ENCODE peak calls at places on chromosomes 11 and 22, in eight cellular contexts. One of them, this sample, is unnamed.

GRCh38 chr11:823441-824291 is 4.1 kb upstream of the CRACR2B start:
- DNase-seq in RWPE2: no peak
- DNase-seq in stomach: no peak
- DNase-seq in GM12865: no peak
- DNase-seq in activated CD4-positive, CD25-positive, alpha-beta regulatory T cell: no peak
- DNase-seq in C1 segment of cervical spinal cord: no peak
- DNase-seq in MV-4-11: no peak
- DNase-seq in activated effector memory CD4-positive, alpha-beta T cell treated with Interleukin-2 at 50 U/mL for 16 hours: no peak
- DNase-seq in this sample: no peak

GRCh38 chr11:64415286-64415685 is 56.3 kb downstream of the RPS6KA4 start:
- DNase-seq in MV-4-11: no peak
- DNase-seq in stomach: no peak
- DNase-seq in GM12865: no peak
- DNase-seq in C1 segment of cervical spinal cord: no peak
- DNase-seq in RWPE2: no peak
- DNase-seq in activated effector memory CD4-positive, alpha-beta T cell treated with Interleukin-2 at 50 U/mL for 16 hours: no peak
- DNase-seq in activated CD4-positive, CD25-positive, alpha-beta regulatory T cell: no peak
- DNase-seq in this sample: no peak

GRCh38 chr11:85748455-85748891 is 62.5 kb downstream of the SYTL2 start:
- DNase-seq in MV-4-11: no peak
- DNase-seq in C1 segment of cervical spinal cord: no peak
- DNase-seq in RWPE2: no peak
- DNase-seq in activated effector memory CD4-positive, alpha-beta T cell treated with Interleukin-2 at 50 U/mL for 16 hours: no peak
- DNase-seq in GM12865: no peak
- DNase-seq in stomach: no peak
- DNase-seq in activated CD4-positive, CD25-positive, alpha-beta regulatory T cell: no peak
- DNase-seq in this sample: no peak

GRCh38 chr11:2186669-2187266 is 15.2 kb upstream of the TH start:
- DNase-seq in RWPE2: no peak
- DNase-seq in MV-4-11: peak
- DNase-seq in C1 segment of cervical spinal cord: no peak
- DNase-seq in activated CD4-positive, CD25-positive, alpha-beta regulatory T cell: no peak
- DNase-seq in activated effector memory CD4-positive, alpha-beta T cell treated with Interleukin-2 at 50 U/mL for 16 hours: peak
- DNase-seq in GM12865: peak
- DNase-seq in stomach: peak
- DNase-seq in this sample: peak

GRCh38 chr11:29679996-29680395 is 336.8 kb downstream of the KCNA4 start:
- DNase-seq in activated CD4-positive, CD25-positive, alpha-beta regulatory T cell: no peak
- DNase-seq in stomach: no peak
- DNase-seq in GM12865: peak
- DNase-seq in MV-4-11: no peak
- DNase-seq in activated effector memory CD4-positive, alpha-beta T cell treated with Interleukin-2 at 50 U/mL for 16 hours: no peak
- DNase-seq in C1 segment of cervical spinal cord: no peak
- DNase-seq in RWPE2: no peak
- DNase-seq in this sample: no peak

GRCh38 chr11:95067828-95068244 is 1.1 kb downstream of the SRSF8 start:
- DNase-seq in RWPE2: no peak
- DNase-seq in MV-4-11: no peak
- DNase-seq in stomach: no peak
- DNase-seq in activated CD4-positive, CD25-positive, alpha-beta regulatory T cell: no peak
- DNase-seq in GM12865: no peak
- DNase-seq in activated effector memory CD4-positive, alpha-beta T cell treated with Interleukin-2 at 50 U/mL for 16 hours: no peak
- DNase-seq in C1 segment of cervical spinal cord: peak
- DNase-seq in this sample: no peak

GRCh38 chr11:71283960-71284359 is 31.6 kb upstream of the SHANK2 start:
- DNase-seq in activated CD4-positive, CD25-positive, alpha-beta regulatory T cell: no peak
- DNase-seq in MV-4-11: no peak
- DNase-seq in RWPE2: no peak
- DNase-seq in C1 segment of cervical spinal cord: no peak
- DNase-seq in stomach: peak
- DNase-seq in activated effector memory CD4-positive, alpha-beta T cell treated with Interleukin-2 at 50 U/mL for 16 hours: no peak
- DNase-seq in GM12865: no peak
- DNase-seq in this sample: no peak

GRCh38 chr11:84899740-84900139 is 727.4 kb downstream of the DLG2 start:
- DNase-seq in MV-4-11: no peak
- DNase-seq in stomach: no peak
- DNase-seq in activated CD4-positive, CD25-positive, alpha-beta regulatory T cell: no peak
- DNase-seq in activated effector memory CD4-positive, alpha-beta T cell treated with Interleukin-2 at 50 U/mL for 16 hours: no peak
- DNase-seq in C1 segment of cervical spinal cord: no peak
- DNase-seq in GM12865: peak
- DNase-seq in RWPE2: no peak
- DNase-seq in this sample: no peak

GRCh38 chr11:35711173-35711910 is 48.8 kb downstream of the TRIM44 start:
- DNase-seq in MV-4-11: no peak
- DNase-seq in stomach: no peak
- DNase-seq in activated CD4-positive, CD25-positive, alpha-beta regulatory T cell: no peak
- DNase-seq in RWPE2: no peak
- DNase-seq in activated effector memory CD4-positive, alpha-beta T cell treated with Interleukin-2 at 50 U/mL for 16 hours: no peak
- DNase-seq in C1 segment of cervical spinal cord: no peak
- DNase-seq in GM12865: no peak
- DNase-seq in this sample: no peak

GRCh38 chr11:129992161-129992944 is 10.3 kb downstream of the PRDM10 start:
- DNase-seq in MV-4-11: peak
- DNase-seq in activated CD4-positive, CD25-positive, alpha-beta regulatory T cell: no peak
- DNase-seq in RWPE2: no peak
- DNase-seq in GM12865: peak
- DNase-seq in activated effector memory CD4-positive, alpha-beta T cell treated with Interleukin-2 at 50 U/mL for 16 hours: peak
- DNase-seq in stomach: peak
- DNase-seq in C1 segment of cervical spinal cord: peak
- DNase-seq in this sample: peak

GRCh38 chr22:43272869-43273318 is 70.3 kb downstream of the SCUBE1 start:
- DNase-seq in RWPE2: no peak
- DNase-seq in activated effector memory CD4-positive, alpha-beta T cell treated with Interleukin-2 at 50 U/mL for 16 hours: no peak
- DNase-seq in MV-4-11: peak
- DNase-seq in GM12865: peak
- DNase-seq in activated CD4-positive, CD25-positive, alpha-beta regulatory T cell: no peak
- DNase-seq in stomach: no peak
- DNase-seq in C1 segment of cervical spinal cord: no peak
- DNase-seq in this sample: no peak

GRCh38 chr11:5922749-5923426 is 19.2 kb upstream of the OR56A3 start:
- DNase-seq in GM12865: peak
- DNase-seq in MV-4-11: peak
- DNase-seq in stomach: no peak
- DNase-seq in RWPE2: no peak
- DNase-seq in activated effector memory CD4-positive, alpha-beta T cell treated with Interleukin-2 at 50 U/mL for 16 hours: no peak
- DNase-seq in C1 segment of cervical spinal cord: no peak
- DNase-seq in activated CD4-positive, CD25-positive, alpha-beta regulatory T cell: no peak
- DNase-seq in this sample: no peak

GRCh38 chr11:18471995-18472394 is 16.3 kb downstream of the LDHAL6A start:
- DNase-seq in GM12865: peak
- DNase-seq in C1 segment of cervical spinal cord: no peak
- DNase-seq in MV-4-11: no peak
- DNase-seq in RWPE2: no peak
- DNase-seq in activated CD4-positive, CD25-positive, alpha-beta regulatory T cell: no peak
- DNase-seq in activated effector memory CD4-positive, alpha-beta T cell treated with Interleukin-2 at 50 U/mL for 16 hours: no peak
- DNase-seq in stomach: no peak
- DNase-seq in this sample: no peak

GRCh38 chr11:11347583-11347982 is 5.5 kb downstream of the CSNK2A3 start:
- DNase-seq in stomach: no peak
- DNase-seq in activated effector memory CD4-positive, alpha-beta T cell treated with Interleukin-2 at 50 U/mL for 16 hours: no peak
- DNase-seq in activated CD4-positive, CD25-positive, alpha-beta regulatory T cell: no peak
- DNase-seq in MV-4-11: no peak
- DNase-seq in GM12865: no peak
- DNase-seq in C1 segment of cervical spinal cord: peak
- DNase-seq in RWPE2: no peak
- DNase-seq in this sample: no peak

GRCh38 chr22:35894464-35894878 is 134.2 kb downstream of the RBFOX2 start:
- DNase-seq in RWPE2: no peak
- DNase-seq in C1 segment of cervical spinal cord: peak
- DNase-seq in stomach: no peak
- DNase-seq in GM12865: no peak
- DNase-seq in MV-4-11: no peak
- DNase-seq in activated effector memory CD4-positive, alpha-beta T cell treated with Interleukin-2 at 50 U/mL for 16 hours: no peak
- DNase-seq in activated CD4-positive, CD25-positive, alpha-beta regulatory T cell: no peak
- DNase-seq in this sample: no peak

GRCh38 chr11:6855971-6856542 is 6.8 kb upstream of the OR10A2 start:
- DNase-seq in GM12865: no peak
- DNase-seq in C1 segment of cervical spinal cord: no peak
- DNase-seq in MV-4-11: no peak
- DNase-seq in RWPE2: no peak
- DNase-seq in activated CD4-positive, CD25-positive, alpha-beta regulatory T cell: no peak
- DNase-seq in stomach: no peak
- DNase-seq in activated effector memory CD4-positive, alpha-beta T cell treated with Interleukin-2 at 50 U/mL for 16 hours: no peak
- DNase-seq in this sample: no peak

GRCh38 chr11:120606116-120607010 is 94.8 kb downstream of the GRIK4 start:
- DNase-seq in GM12865: no peak
- DNase-seq in RWPE2: no peak
- DNase-seq in activated effector memory CD4-positive, alpha-beta T cell treated with Interleukin-2 at 50 U/mL for 16 hours: no peak
- DNase-seq in C1 segment of cervical spinal cord: no peak
- DNase-seq in MV-4-11: no peak
- DNase-seq in activated CD4-positive, CD25-positive, alpha-beta regulatory T cell: no peak
- DNase-seq in stomach: no peak
- DNase-seq in this sample: no peak

GRCh38 chr11:34299962-34300350 is 57.9 kb downstream of the ABTB2 start:
- DNase-seq in stomach: no peak
- DNase-seq in GM12865: no peak
- DNase-seq in MV-4-11: no peak
- DNase-seq in activated CD4-positive, CD25-positive, alpha-beta regulatory T cell: no peak
- DNase-seq in RWPE2: no peak
- DNase-seq in C1 segment of cervical spinal cord: no peak
- DNase-seq in activated effector memory CD4-positive, alpha-beta T cell treated with Interleukin-2 at 50 U/mL for 16 hours: no peak
- DNase-seq in this sample: no peak

GRCh38 chr11:63239254-63239653 is 4.1 kb downstream of the SLC22A25 start:
- DNase-seq in RWPE2: no peak
- DNase-seq in activated effector memory CD4-positive, alpha-beta T cell treated with Interleukin-2 at 50 U/mL for 16 hours: no peak
- DNase-seq in activated CD4-positive, CD25-positive, alpha-beta regulatory T cell: no peak
- DNase-seq in C1 segment of cervical spinal cord: no peak
- DNase-seq in MV-4-11: no peak
- DNase-seq in GM12865: no peak
- DNase-seq in stomach: no peak
- DNase-seq in this sample: no peak

GRCh38 chr11:86990520-86990919 is 35.3 kb upstream of the FZD4 start:
- DNase-seq in RWPE2: no peak
- DNase-seq in activated CD4-positive, CD25-positive, alpha-beta regulatory T cell: no peak
- DNase-seq in MV-4-11: no peak
- DNase-seq in C1 segment of cervical spinal cord: no peak
- DNase-seq in GM12865: no peak
- DNase-seq in stomach: no peak
- DNase-seq in activated effector memory CD4-positive, alpha-beta T cell treated with Interleukin-2 at 50 U/mL for 16 hours: no peak
- DNase-seq in this sample: no peak

GRCh38 chr22:49163960-49164690 is 663.5 kb downstream of the BRD1 start:
- DNase-seq in stomach: no peak
- DNase-seq in GM12865: no peak
- DNase-seq in activated effector memory CD4-positive, alpha-beta T cell treated with Interleukin-2 at 50 U/mL for 16 hours: no peak
- DNase-seq in RWPE2: peak
- DNase-seq in C1 segment of cervical spinal cord: no peak
- DNase-seq in activated CD4-positive, CD25-positive, alpha-beta regulatory T cell: no peak
- DNase-seq in MV-4-11: no peak
- DNase-seq in this sample: no peak

GRCh38 chr11:86514453-86514852 is 139.8 kb downstream of the CCDC81 start:
- DNase-seq in MV-4-11: peak
- DNase-seq in GM12865: no peak
- DNase-seq in activated CD4-positive, CD25-positive, alpha-beta regulatory T cell: no peak
- DNase-seq in stomach: no peak
- DNase-seq in RWPE2: no peak
- DNase-seq in activated effector memory CD4-positive, alpha-beta T cell treated with Interleukin-2 at 50 U/mL for 16 hours: no peak
- DNase-seq in C1 segment of cervical spinal cord: no peak
- DNase-seq in this sample: no peak

GRCh38 chr11:132296946-132297610 is 926.7 kb downstream of the NTM start:
- DNase-seq in C1 segment of cervical spinal cord: peak
- DNase-seq in GM12865: no peak
- DNase-seq in activated CD4-positive, CD25-positive, alpha-beta regulatory T cell: no peak
- DNase-seq in stomach: no peak
- DNase-seq in MV-4-11: no peak
- DNase-seq in activated effector memory CD4-positive, alpha-beta T cell treated with Interleukin-2 at 50 U/mL for 16 hours: no peak
- DNase-seq in RWPE2: no peak
- DNase-seq in this sample: no peak

GRCh38 chr22:37735054-37735453 is 38.2 kb downstream of the TRIOBP start:
- DNase-seq in GM12865: no peak
- DNase-seq in C1 segment of cervical spinal cord: no peak
- DNase-seq in MV-4-11: no peak
- DNase-seq in RWPE2: no peak
- DNase-seq in activated CD4-positive, CD25-positive, alpha-beta regulatory T cell: no peak
- DNase-seq in stomach: peak
- DNase-seq in activated effector memory CD4-positive, alpha-beta T cell treated with Interleukin-2 at 50 U/mL for 16 hours: no peak
- DNase-seq in this sample: no peak

GRCh38 chr11:62497132-62497915 is 49.3 kb downstream of the AHNAK start:
- DNase-seq in C1 segment of cervical spinal cord: no peak
- DNase-seq in activated effector memory CD4-positive, alpha-beta T cell treated with Interleukin-2 at 50 U/mL for 16 hours: no peak
- DNase-seq in stomach: peak
- DNase-seq in RWPE2: no peak
- DNase-seq in activated CD4-positive, CD25-positive, alpha-beta regulatory T cell: no peak
- DNase-seq in GM12865: peak
- DNase-seq in MV-4-11: peak
- DNase-seq in this sample: peak

GRCh38 chr11:42972741-42973140 is 339.1 kb upstream of the API5 start:
- DNase-seq in stomach: no peak
- DNase-seq in C1 segment of cervical spinal cord: no peak
- DNase-seq in GM12865: no peak
- DNase-seq in activated effector memory CD4-positive, alpha-beta T cell treated with Interleukin-2 at 50 U/mL for 16 hours: no peak
- DNase-seq in MV-4-11: no peak
- DNase-seq in RWPE2: no peak
- DNase-seq in activated CD4-positive, CD25-positive, alpha-beta regulatory T cell: no peak
- DNase-seq in this sample: no peak

GRCh38 chr22:47175151-47175760 is 412.8 kb downstream of the TBC1D22A start:
- DNase-seq in RWPE2: no peak
- DNase-seq in activated effector memory CD4-positive, alpha-beta T cell treated with Interleukin-2 at 50 U/mL for 16 hours: no peak
- DNase-seq in stomach: no peak
- DNase-seq in activated CD4-positive, CD25-positive, alpha-beta regulatory T cell: no peak
- DNase-seq in C1 segment of cervical spinal cord: no peak
- DNase-seq in GM12865: no peak
- DNase-seq in MV-4-11: no peak
- DNase-seq in this sample: no peak

GRCh38 chr22:48100685-48101417 is 1338.4 kb downstream of the TBC1D22A start:
- DNase-seq in MV-4-11: no peak
- DNase-seq in RWPE2: no peak
- DNase-seq in C1 segment of cervical spinal cord: no peak
- DNase-seq in GM12865: no peak
- DNase-seq in stomach: peak
- DNase-seq in activated CD4-positive, CD25-positive, alpha-beta regulatory T cell: no peak
- DNase-seq in activated effector memory CD4-positive, alpha-beta T cell treated with Interleukin-2 at 50 U/mL for 16 hours: no peak
- DNase-seq in this sample: no peak

This sample was measured in RPMI8226.